ENCODE peak calls at places on chromosomes 6 and 20, in five cellular contexts. B is heart left ventricle, T is mesothelial cell of epicardium, N is GM10248, P is WERI-Rb-1. I is an unnamed sample.

GRCh38 chr6:31586596-31586995 is 519 bp downstream of the LST1 start:
- DNase-seq in B (no peak), T (no peak), P (no peak), N (no peak), I (no peak)

GRCh38 chr6:56072856-56073255 is 174.5 kb downstream of the COL21A1 start:
- DNase-seq in B (no peak), T (no peak), P (no peak), N (no peak), I (no peak)

GRCh38 chr20:22740829-22741228 is 156.5 kb upstream of the FOXA2 start:
- DNase-seq in N (no peak), B (no peak), T (no peak), P (no peak), I (no peak)

GRCh38 chr6:30684386-30685156 is 1.9 kb downstream of the PPP1R18 start:
- DNase-seq in P (no peak), N (peak), T (no peak), B (peak), I (no peak)

GRCh38 chr6:95973976-95974375 is 41.8 kb upstream of the FUT9 start:
- DNase-seq in T (no peak), B (no peak), P (no peak), N (no peak), I (no peak)

GRCh38 chr6:11650297-11650696 is 112.7 kb downstream of the TMEM170B start:
- DNase-seq in N (peak), B (peak), P (no peak), T (no peak), I (no peak)

GRCh38 chr6:119161450-119161849 is 83.0 kb upstream of the FAM184A start:
- DNase-seq in B (no peak), N (no peak), P (peak), T (no peak), I (no peak)

GRCh38 chr6:145028144-145028818 is 707.0 kb downstream of the EPM2A start:
- DNase-seq in N (peak), T (no peak), B (no peak), P (peak), I (no peak)

GRCh38 chr6:5061152-5061551 is 24.0 kb upstream of the PPP1R3G start:
- DNase-seq in P (no peak), B (no peak), N (no peak), T (no peak), I (no peak)

GRCh38 chr6:158506577-158506976 is 53.3 kb upstream of the TMEM181 start:
- DNase-seq in T (no peak), N (no peak), P (peak), B (no peak), I (no peak)

GRCh38 chr6:148335582-148335981 is 7.1 kb upstream of the SASH1 start:
- DNase-seq in N (no peak), T (no peak), B (no peak), P (no peak), I (no peak)

GRCh38 chr6:120077489-120077888 is 727.9 kb upstream of the MAN1A1 start:
- DNase-seq in B (no peak), T (no peak), N (no peak), P (peak), I (no peak)

GRCh38 chr20:17759449-17759848 is 59.7 kb downstream of the BANF2 start:
- DNase-seq in N (no peak), B (no peak), T (no peak), P (no peak), I (no peak)

GRCh38 chr6:25366785-25367657 is 87.8 kb downstream of the CARMIL1 start:
- DNase-seq in N (peak), T (no peak), P (no peak), B (no peak), I (no peak)

GRCh38 chr6:89602136-89602535 is 36.4 kb downstream of the LYRM2 start:
- DNase-seq in N (no peak), P (no peak), T (no peak), B (no peak), I (no peak)

GRCh38 chr20:20677186-20677585 is 35.3 kb downstream of the RALGAPA2 start:
- DNase-seq in T (no peak), B (no peak), P (no peak), N (no peak), I (no peak)

GRCh38 chr6:130869681-130870080 is 42.5 kb downstream of the SMLR1 start:
- DNase-seq in P (no peak), B (no peak), N (no peak), T (no peak), I (no peak)

GRCh38 chr20:1308067-1308701 is 20.8 kb downstream of the SDCBP2 start:
- DNase-seq in N (no peak), B (no peak), T (no peak), P (no peak), I (no peak)

GRCh38 chr20:11235058-11235457 is 561.3 kb upstream of the JAG1 start:
- DNase-seq in P (no peak), T (no peak), B (no peak), N (no peak), I (no peak)

GRCh38 chr20:48295445-48295903 is 510.2 kb upstream of the SULF2 start:
- DNase-seq in B (peak), N (no peak), P (no peak), T (no peak), I (no peak)

GRCh38 chr20:57450419-57450818 is 59.2 kb downstream of the RBM38 start:
- DNase-seq in B (peak), P (no peak), N (peak), T (no peak), I (no peak)

GRCh38 chr6:63635165-63635562 is 438 bp upstream of the PHF3 start:
- DNase-seq in N (no peak), P (no peak), T (no peak), B (no peak), I (no peak)

GRCh38 chr20:62933966-62934365 is 4.0 kb upstream of the GID8 start:
- DNase-seq in P (peak), N (no peak), T (no peak), B (no peak), I (no peak)

GRCh38 chr6:149842331-149842730 is 21.8 kb downstream of the LRP11 start:
- DNase-seq in B (no peak), P (no peak), N (no peak), T (no peak), I (no peak)

GRCh38 chr6:18741741-18742140 is 354.6 kb downstream of the RNF144B start:
- DNase-seq in P (no peak), N (no peak), T (no peak), B (no peak), I (no peak)

GRCh38 chr6:170232186-170233002 is 58.5 kb downstream of the DLL1 start:
- DNase-seq in N (no peak), T (no peak), P (no peak), B (no peak), I (no peak)

GRCh38 chr6:97438011-97438671 is 155.1 kb upstream of the MMS22L start:
- DNase-seq in B (no peak), P (no peak), N (no peak), T (no peak), I (no peak)

GRCh38 chr6:97440590-97441176 is 157.7 kb upstream of the MMS22L start:
- DNase-seq in P (peak), T (no peak), B (no peak), N (no peak), I (no peak)

DNA sequence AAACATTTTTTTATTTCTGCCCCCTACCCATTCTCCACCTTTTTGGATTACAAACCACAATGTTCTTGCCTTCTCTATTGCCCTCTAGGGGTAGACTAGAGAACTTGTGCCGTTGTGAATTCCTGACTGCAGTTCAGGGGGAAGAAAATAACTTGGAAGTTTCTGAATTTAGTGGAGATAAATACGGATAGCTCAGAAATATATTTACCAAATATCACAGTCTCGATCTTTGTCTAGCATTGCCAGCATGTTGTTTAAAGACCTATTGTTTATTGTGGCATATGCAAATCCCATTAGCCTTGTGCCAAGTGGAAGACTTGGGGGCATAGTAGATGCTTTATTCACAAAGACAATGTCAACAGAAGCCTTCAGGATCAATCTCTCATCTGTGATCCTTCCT is 154.1 kb upstream of the MMS22L start:
- DNase-seq in T (no peak), B (no peak), P (no peak), N (peak), I (no peak)
- TF ChIP-seq CTCF in T (peak), B (peak), P (peak), N (peak), I (peak)

DNA sequence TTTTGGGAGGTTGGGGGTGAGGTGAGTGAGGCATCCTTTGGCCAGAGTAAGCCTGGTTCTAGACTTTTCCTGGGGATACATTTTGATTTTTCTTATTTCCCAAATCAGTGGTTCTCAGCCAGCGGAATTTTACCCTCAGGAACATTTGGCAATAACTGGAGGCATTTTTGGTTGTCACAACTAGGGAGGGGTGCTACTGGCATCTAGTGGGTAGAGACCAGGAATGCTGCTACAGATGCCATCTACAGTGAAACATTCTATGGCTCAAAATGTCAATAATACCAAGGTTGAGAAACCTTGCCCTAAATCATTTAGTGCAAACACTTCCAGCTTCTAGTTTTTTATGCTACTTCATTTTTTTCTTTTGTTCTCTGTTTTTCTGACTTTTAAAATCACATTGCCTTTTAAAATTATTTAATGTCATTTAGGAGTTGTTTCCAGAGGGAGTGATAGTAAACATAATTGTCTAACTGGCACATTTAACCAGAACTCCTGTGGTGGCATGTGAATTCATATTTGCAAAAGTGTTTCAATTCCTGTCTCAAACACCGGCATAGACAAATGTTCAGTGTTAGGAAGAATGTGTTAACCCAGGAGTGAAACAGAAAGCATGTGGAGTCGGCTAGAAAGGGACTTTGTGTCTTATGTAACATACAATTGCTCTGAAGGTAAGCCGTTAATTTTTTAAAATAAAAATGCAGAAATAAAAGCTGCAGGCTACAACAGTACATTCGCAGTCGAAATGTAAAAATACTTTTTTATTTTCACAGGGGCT is 59.0 kb downstream of the QRSL1 start:
- DNase-seq in T (no peak), P (no peak), N (peak), B (no peak), I (no peak)
- TF ChIP-seq CTCF in T (no peak), P (no peak), N (no peak), B (no peak), I (no peak)

DNA sequence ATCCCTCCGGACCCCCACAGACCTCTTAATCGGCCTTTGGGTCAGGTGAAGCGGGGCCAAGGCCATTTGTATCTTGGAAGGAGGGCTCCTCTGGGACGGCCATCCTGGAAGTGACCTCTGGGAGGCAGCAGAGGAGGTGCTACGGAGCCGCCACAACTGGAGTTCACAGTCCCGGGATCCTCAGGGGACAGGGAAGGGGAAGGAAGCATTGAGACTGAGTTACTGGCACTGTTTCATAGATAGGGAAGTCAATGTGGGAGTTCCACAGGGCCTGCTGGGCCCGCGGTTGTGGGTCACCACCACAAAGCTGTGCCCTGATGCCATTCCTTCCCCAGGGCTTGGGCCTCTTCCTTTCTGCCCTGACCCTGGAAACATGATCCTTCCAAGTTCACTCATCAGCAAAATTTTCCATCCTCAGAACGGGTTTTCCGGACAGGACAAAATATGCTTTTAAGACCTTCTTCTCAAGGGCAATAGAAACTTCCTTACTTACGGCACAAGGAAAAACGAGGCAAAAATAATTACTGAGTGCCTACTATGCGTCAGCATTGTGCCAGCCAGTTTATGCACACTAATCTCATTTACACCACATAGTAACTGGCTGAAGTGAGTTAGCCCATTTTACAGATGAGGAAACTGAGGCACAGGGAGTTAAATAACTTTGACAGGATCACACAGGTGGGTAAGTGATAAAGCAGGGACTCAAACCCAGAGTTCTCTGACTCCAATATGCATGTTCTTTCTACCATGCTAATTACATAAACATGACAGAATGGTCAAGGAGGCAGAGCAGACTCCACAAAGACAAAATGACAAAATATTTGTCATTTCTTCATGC is 143.8 kb downstream of the UNC5CL start:
- DNase-seq in B (peak), T (peak), N (no peak), P (peak), I (no peak)
- TF ChIP-seq CTCF in B (peak), T (peak), N (no peak), P (peak), I (peak)

DNA sequence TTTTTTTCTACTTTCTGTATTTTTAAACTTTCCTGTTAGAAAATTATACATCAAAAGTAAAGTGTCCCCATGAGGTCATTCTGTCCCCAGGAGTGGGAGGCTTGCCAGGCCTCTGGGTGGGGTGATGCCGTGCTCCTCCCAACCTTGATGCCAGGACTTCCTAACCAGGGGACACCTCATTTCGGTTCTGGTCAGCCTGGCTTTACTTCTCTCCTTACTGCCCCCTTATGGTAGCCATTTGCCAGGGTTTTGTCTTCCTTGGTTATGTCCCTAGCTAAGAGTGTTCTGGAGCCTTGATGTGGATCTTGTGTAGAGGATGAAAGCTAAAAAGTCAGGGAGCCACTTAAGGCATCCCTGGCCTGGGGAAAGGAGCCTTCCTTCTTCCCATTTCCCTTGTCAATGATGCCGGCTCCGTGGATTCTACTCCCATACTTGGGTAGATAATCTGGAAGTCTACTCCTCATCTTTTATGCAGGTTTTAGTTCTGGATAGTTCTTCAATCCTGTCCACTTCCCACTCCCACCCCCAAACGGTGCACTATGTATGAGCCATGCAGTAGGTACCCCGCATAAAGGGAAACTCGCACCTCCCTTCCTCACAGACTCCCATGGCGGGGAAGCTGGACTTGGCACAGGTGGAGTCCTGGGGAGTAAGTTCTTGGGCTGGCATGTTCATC is 164.1 kb upstream of the SALL4 start:
- DNase-seq in T (no peak), B (peak), P (peak), N (peak), I (no peak)
- TF ChIP-seq CTCF in T (peak), B (peak), P (peak), N (peak), I (peak)